ENCODE peak calls at places on chromosomes 11 and 22, in eight cellular contexts. F is head of caudate nucleus; I is activated CD8-positive, alpha-beta memory T cell treated with anti-CD3 and anti-CD28 coated beads for 4 hours; S is AG20443; G is amniotic stem cell; T is HFFc6; C is NCI-H510A treated with DMSO at 0.1 percent for 48 hours; Y is naive thymus-derived CD8-positive, alpha-beta T cell. Z is an unnamed sample.

GRCh38 chr22:23752750-23753149 is 1.5 kb downstream of the VPREB3 start:
- DNase-seq in F (no peak), I (no peak), S (no peak), G (no peak), T (no peak), C (no peak), Y (no peak), Z (no peak)

GRCh38 chr22:38614331-38615122 is 41.7 kb downstream of the FAM227A start:
- DNase-seq in F (no peak), I (no peak), S (no peak), G (no peak), T (peak; percentile 12), C (no peak), Y (no peak), Z (no peak)

GRCh38 chr22:45777046-45777851 is 105.6 kb downstream of the ATXN10 start:
- DNase-seq in F (no peak), I (no peak), S (no peak), G (peak; percentile 29), T (no peak), C (no peak), Y (no peak), Z (no peak)

GRCh38 chr11:2929880-2930704 is 872 bp upstream of the PHLDA2 start:
- DNase-seq in F (no peak), I (no peak), S (no peak), G (peak; percentile 24), T (peak; percentile 25), C (peak; percentile 7), Y (no peak), Z (peak; percentile 63)

GRCh38 chr11:68328374-68329091 is 16.1 kb downstream of the LRP5 start:
- DNase-seq in F (peak; percentile 79), I (no peak), S (no peak), G (no peak), T (no peak), C (no peak), Y (no peak), Z (peak; percentile 55)

GRCh38 chr11:1377231-1377780 is 12.4 kb upstream of the BRSK2 start:
- DNase-seq in F (no peak), I (no peak), S (no peak), G (no peak), T (no peak), C (no peak), Y (no peak), Z (peak; percentile 10)

GRCh38 chr11:117044287-117045035 is 53.8 kb downstream of the SIK3 start:
- DNase-seq in F (no peak), I (no peak), S (no peak), G (no peak), T (no peak), C (no peak), Y (no peak), Z (no peak)

GRCh38 chr11:11035331-11035730 is 177.5 kb upstream of the ZBED5 start:
- DNase-seq in F (no peak), I (no peak), S (no peak), G (no peak), T (no peak), C (no peak), Y (no peak), Z (no peak)

GRCh38 chr11:125451400-125452124 is 44.5 kb downstream of the FEZ1 start:
- DNase-seq in F (peak; percentile 96), I (no peak), S (peak; percentile 43), G (no peak), T (no peak), C (no peak), Y (no peak), Z (peak; percentile 90)

GRCh38 chr11:110710520-110711381 is 1.5 kb downstream of the ARHGAP20 start:
- DNase-seq in F (peak; percentile 17), I (no peak), S (peak; percentile 63), G (no peak), T (no peak), C (peak; percentile 9), Y (peak; percentile 2), Z (peak; percentile 45)